ENCODE peak calls at places on chromosomes 16 and 17, in six cellular contexts. B is activated CD8-positive, alpha-beta T cell treated with anti-CD3 and anti-CD28 coated beads for 36 hours; J is cardiac muscle cell; O is coronary artery; L is mucosa of descending colon; Q is WTC11. U is an unnamed sample.

GRCh38 chr17:58308173-58308984 is 20.2 kb downstream of the TSPOAP1 start:
- DNase-seq in L (no peak), Q (peak), O (peak), J (peak), B (no peak), U (no peak)

GRCh38 chr17:45040459-45040858 is 11.0 kb downstream of the DCAKD start:
- DNase-seq in B (no peak), L (no peak), J (no peak), Q (peak), O (no peak), U (no peak)

GRCh38 chr16:57472665-57473060 is 10.2 kb downstream of the POLR2C start:
- DNase-seq in O (peak), B (no peak), L (no peak), J (peak), Q (no peak), U (no peak)

GRCh38 chr17:56436142-56436541 is 157.4 kb upstream of the NOG start:
- DNase-seq in O (no peak), J (no peak), Q (no peak), B (no peak), L (no peak), U (no peak)

GRCh38 chr16:57150682-57151330 is 35.0 kb downstream of the PSME3IP1 start:
- DNase-seq in O (no peak), J (no peak), B (no peak), Q (no peak), L (no peak), U (no peak)

GRCh38 chr16:67481561-67482259 is 753 bp upstream of the ATP6V0D1 start:
- DNase-seq in L (peak), B (peak), J (no peak), O (no peak), Q (no peak), U (no peak)

GRCh38 chr17:50153650-50154575 is 3.4 kb upstream of the PPP1R9B start:
- DNase-seq in Q (no peak), B (no peak), J (no peak), O (no peak), L (peak), U (no peak)

GRCh38 chr17:5472511-5472910 is 3.7 kb upstream of the DHX33 start:
- DNase-seq in O (no peak), Q (no peak), B (no peak), L (no peak), J (no peak), U (no peak)

GRCh38 chr17:266701-267656 is 85.5 kb upstream of the DOC2B start:
- DNase-seq in Q (no peak), B (no peak), J (no peak), O (no peak), L (no peak), U (no peak)

GRCh38 chr16:12685806-12686205 is 117.9 kb downstream of the CPPED1 start:
- DNase-seq in B (no peak), Q (no peak), L (peak), J (no peak), O (no peak), U (no peak)

GRCh38 chr17:70527364-70527888 is 358.1 kb downstream of the KCNJ2 start:
- DNase-seq in L (no peak), B (no peak), J (no peak), O (no peak), Q (no peak), U (no peak)
- TF ChIP-seq CTCF in L (no peak), B (no peak), J (no peak), O (no peak), Q (no peak), U (no peak)

GRCh38 chr16:525520-526180 is 1.9 kb upstream of the CAPN15 start:
- DNase-seq in O (no peak), Q (no peak), L (no peak), J (no peak), B (peak), U (peak)

GRCh38 chr16:526181-527014 is 1.1 kb upstream of the CAPN15 start:
- DNase-seq in L (peak), J (peak), B (peak), O (peak), Q (peak), U (peak)

GRCh38 chr16:528111-529011 is 849 bp downstream of the CAPN15 start:
- DNase-seq in L (peak), B (peak), J (peak), O (no peak), Q (peak), U (peak)

GRCh38 chr16:529012-529575 is 1.6 kb downstream of the CAPN15 start:
- DNase-seq in B (peak), L (peak), Q (no peak), O (no peak), J (no peak), U (no peak)

DNA sequence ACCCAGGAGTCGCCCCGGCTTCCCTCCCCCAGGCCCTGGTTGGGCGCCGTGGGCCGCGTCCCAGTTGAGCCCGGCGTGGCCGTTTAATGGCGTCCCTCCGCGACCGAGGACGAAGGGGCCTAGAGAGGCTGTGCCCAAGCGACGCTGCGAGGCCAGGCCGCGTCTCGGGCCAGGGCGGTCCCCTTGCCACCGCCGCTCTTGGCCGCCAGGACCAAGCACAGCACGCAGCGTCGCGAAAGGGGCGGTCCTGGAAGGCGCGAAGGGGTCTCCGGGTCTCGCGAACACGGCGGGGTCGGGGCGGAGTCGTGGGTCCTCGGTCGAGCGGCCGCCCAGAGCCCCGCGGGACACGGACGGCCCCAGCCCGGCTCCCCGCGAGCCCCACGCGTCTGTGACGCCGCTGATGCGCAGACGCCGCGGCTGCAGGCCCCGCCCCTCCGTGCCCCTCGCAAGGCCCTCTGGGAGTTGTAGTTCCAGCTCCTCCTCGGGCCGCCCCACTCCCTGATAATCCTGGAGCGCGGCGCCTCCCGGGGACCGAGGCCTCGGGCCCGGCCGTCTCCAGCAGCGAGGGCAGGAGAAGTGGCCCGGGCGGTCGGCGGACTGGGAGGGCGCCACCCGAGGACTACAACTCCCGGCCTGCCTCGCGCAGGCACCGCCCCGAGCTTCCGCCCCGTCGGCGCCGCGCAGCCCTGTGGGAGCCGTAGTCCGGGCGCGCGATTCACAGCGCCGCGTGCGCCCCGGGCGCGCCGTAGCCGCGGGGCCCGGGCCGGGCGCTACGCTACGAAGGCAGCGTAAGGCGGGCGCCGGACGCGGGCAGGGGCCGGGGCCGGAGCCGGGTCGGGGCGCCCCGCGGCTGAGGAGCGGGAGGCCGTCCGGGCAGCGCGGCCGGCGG is at the start of gene CAPN15:
- DNase-seq in L (peak), B (peak), J (peak), Q (peak), O (peak), U (peak)
- TF ChIP-seq CTCF in L (peak), B (peak), J (no peak), Q (no peak), O (no peak), U (peak)

GRCh38 chr17:2867441-2868424 is 71.5 kb downstream of the RAP1GAP2 start:
- DNase-seq in L (no peak), O (no peak), J (no peak), Q (peak), B (no peak), U (peak)
- TF ChIP-seq CTCF in L (no peak), O (no peak), J (peak), Q (no peak), B (no peak), U (peak)

DNA sequence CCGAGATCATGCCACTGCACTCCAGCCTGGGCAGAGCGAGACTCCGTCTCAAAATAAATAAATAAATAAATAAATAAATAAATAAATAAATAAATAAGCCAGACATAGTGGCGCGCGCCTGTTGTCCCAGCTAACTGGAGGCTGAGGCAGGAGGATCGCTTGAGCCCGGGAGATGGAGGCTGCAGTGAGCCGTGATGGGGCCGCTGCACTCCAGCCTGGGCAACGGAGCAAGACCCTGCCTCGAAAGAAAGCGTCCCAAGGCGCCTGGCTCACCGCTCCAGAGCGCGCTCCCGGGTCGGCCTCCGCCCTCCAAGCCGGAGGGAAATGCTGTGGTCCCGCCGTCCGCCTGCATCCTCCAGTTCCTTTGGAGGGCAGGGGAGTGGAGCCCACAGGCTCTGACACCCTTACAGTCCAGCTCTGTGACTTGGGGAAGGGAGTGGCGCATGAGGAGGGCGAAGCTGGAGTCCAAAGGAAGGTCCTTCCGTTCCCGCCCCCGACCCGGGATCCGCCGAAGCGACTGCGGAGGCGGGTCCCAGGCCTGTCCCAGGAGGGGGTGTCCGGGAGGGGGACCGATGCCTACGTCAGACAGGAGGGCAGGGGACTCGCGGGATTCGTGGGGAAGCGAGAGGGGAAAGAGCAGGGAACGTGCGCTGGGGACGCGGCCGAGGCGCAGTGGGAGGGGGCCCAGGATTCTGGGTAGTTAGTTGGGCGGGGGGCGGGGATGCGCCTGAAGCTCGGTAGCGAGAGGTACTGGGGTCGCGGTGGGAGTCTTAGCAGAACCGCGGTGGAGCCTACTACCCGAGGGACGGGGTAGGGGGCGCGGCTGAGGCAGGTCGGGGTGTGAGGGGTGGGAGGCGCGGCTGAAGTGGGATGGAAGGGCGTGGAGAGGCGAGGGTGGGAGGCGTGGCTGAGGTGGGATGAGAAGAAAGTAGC is 8.4 kb upstream of the TRPV2 start:
- DNase-seq in Q (peak), B (no peak), L (no peak), J (peak), O (no peak), U (no peak)
- TF ChIP-seq CTCF in Q (no peak), B (no peak), L (no peak), J (no peak), O (no peak), U (no peak)

GRCh38 chr17:11996722-11997146 is 541 bp downstream of the ZNF18 start:
- DNase-seq in B (peak), O (peak), J (peak), L (peak), Q (no peak), U (peak)
- TF ChIP-seq CTCF in B (no peak), O (no peak), J (no peak), L (no peak), Q (no peak), U (no peak)

DNA sequence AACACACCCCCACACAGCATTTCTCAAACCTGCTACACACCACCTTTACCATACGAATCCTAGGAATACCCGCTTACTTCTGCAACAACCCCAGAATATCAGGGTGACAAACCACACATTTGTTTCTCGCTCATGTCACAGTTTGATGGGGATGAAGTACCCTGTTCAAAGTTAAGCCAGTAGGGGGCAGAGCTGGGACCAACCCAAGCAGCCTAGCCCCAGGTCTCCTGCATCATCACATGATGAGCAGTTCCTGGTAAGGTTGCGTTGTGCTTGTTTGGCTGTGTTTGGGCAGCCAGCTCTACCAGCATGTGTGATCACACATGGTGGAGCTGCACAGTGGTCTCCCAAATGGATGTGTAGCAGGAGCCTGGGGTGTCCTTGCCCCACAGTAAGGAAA is 103.6 kb upstream of the C16orf82 start:
- DNase-seq in B (peak), O (no peak), J (peak), Q (peak), L (peak), U (no peak)
- TF ChIP-seq CTCF in B (no peak), O (no peak), J (peak), Q (peak), L (no peak), U (peak)

GRCh38 chr16:30369938-30370443 is 303 bp downstream of the TBC1D10B start:
- DNase-seq in Q (no peak), B (no peak), L (no peak), J (no peak), O (no peak), U (no peak)

GRCh38 chr16:30369091-30369937 is 980 bp downstream of the TBC1D10B start:
- DNase-seq in J (peak), L (no peak), B (peak), Q (no peak), O (no peak), U (no peak)

GRCh38 chr16:30367349-30368009 is 2.8 kb downstream of the TBC1D10B start:
- DNase-seq in J (no peak), O (no peak), L (no peak), Q (no peak), B (no peak), U (no peak)

GRCh38 chr16:30368792-30369090 is 1.6 kb downstream of the TBC1D10B start:
- DNase-seq in Q (no peak), J (no peak), L (no peak), B (no peak), O (no peak), U (no peak)

GRCh38 chr16:30368122-30368791 is 2.0 kb downstream of the TBC1D10B start:
- DNase-seq in Q (no peak), L (no peak), O (no peak), B (no peak), J (no peak), U (peak)
- TF ChIP-seq CTCF in Q (no peak), L (no peak), O (no peak), B (no peak), J (no peak), U (no peak)

DNA sequence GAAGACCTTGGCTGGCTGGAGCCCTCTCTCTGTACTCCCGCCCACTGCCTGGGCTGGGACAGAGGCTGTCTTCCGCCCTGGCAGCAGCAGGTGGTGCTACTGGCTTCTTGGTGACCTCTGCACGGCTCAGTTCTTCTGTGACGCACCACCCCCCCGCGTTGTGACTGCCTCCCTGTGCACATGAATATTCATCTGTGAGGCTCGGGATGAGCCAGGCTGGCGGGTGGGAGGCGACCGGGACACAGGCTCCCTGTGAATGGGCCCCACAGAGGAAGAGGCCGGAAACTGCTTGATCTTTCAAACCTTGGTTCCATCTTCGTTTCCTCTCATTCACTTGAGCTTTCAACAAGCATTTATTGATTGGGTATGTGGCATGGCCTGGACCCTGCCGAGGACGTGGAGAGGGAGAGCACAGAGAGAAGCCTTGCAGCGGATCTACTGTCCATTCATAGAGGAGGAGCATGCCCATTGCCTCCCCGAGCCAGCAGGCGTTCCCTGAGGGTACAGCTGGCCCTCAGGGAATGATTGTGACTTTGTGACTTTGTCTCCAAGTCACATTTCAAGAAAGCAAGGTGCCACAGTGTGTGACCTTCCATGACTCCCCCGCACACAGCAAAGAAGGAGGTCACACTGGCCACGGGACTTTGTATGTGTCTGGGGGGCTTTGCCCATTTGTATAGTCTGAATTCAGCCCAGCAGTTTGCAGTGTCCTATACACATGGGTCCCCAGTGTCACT is 45.0 kb downstream of the B9D1 start:
- DNase-seq in O (no peak), Q (peak), B (no peak), J (peak), L (peak), U (no peak)
- TF ChIP-seq CTCF in O (no peak), Q (no peak), B (no peak), J (peak), L (peak), U (peak)

GRCh38 chr16:54931041-54931756 is 534 bp downstream of the IRX5 start:
- DNase-seq in J (peak), Q (peak), B (peak), L (peak), O (no peak), U (peak)
- TF ChIP-seq CTCF in J (no peak), Q (no peak), B (no peak), L (no peak), O (no peak), U (no peak)